ENCODE peak calls at places on chromosomes 7 and 10, in four cellular contexts. One of them, this sample, is unnamed.

GRCh38 chr10:44205072-44205471 is 179.8 kb downstream of the CXCL12 start:
- DNase-seq in astrocyte: peak
- DNase-seq in fibroblast of lung: no peak
- DNase-seq in HepG2: no peak
- DNase-seq in this sample: no peak

GRCh38 chr10:5094265-5095205 is at the start of gene AKR1C3:
- DNase-seq in astrocyte: peak
- DNase-seq in fibroblast of lung: peak
- DNase-seq in HepG2: peak
- DNase-seq in this sample: peak

GRCh38 chr7:108299251-108300014 is 156.8 kb downstream of the NRCAM start:
- DNase-seq in astrocyte: peak
- DNase-seq in fibroblast of lung: no peak
- DNase-seq in HepG2: no peak
- DNase-seq in this sample: peak

GRCh38 chr10:58556516-58556915 is 43.8 kb downstream of the BICC1 start:
- DNase-seq in astrocyte: no peak
- DNase-seq in fibroblast of lung: no peak
- DNase-seq in HepG2: peak
- DNase-seq in this sample: no peak

GRCh38 chr7:133021196-133021595 is 60.7 kb downstream of the CHCHD3 start:
- DNase-seq in astrocyte: no peak
- DNase-seq in fibroblast of lung: no peak
- DNase-seq in HepG2: no peak
- DNase-seq in this sample: no peak

GRCh38 chr10:7756360-7756992 is 31.3 kb downstream of the KIN start:
- DNase-seq in astrocyte: no peak
- DNase-seq in fibroblast of lung: peak
- DNase-seq in HepG2: peak
- DNase-seq in this sample: peak

GRCh38 chr7:7434379-7434778 is 101.3 kb downstream of the COL28A1 start:
- DNase-seq in astrocyte: no peak
- DNase-seq in fibroblast of lung: no peak
- DNase-seq in HepG2: no peak
- DNase-seq in this sample: no peak

GRCh38 chr7:134891262-134892001 is 94.9 kb upstream of the AGBL3 start:
- DNase-seq in astrocyte: peak
- DNase-seq in fibroblast of lung: peak
- DNase-seq in HepG2: peak
- DNase-seq in this sample: peak

GRCh38 chr10:624605-625334 is 64.7 kb downstream of the DIP2C start:
- DNase-seq in astrocyte: peak
- DNase-seq in fibroblast of lung: peak
- DNase-seq in HepG2: peak
- DNase-seq in this sample: peak

GRCh38 chr10:16891375-16892313 is 74.4 kb upstream of the RSU1 start:
- DNase-seq in astrocyte: peak
- DNase-seq in fibroblast of lung: peak
- DNase-seq in HepG2: peak
- DNase-seq in this sample: peak

GRCh38 chr7:93203496-93203895 is 22.8 kb downstream of the HEPACAM2 start:
- DNase-seq in astrocyte: no peak
- DNase-seq in fibroblast of lung: no peak
- DNase-seq in HepG2: no peak
- DNase-seq in this sample: no peak

GRCh38 chr10:53325073-53325472 is 552.5 kb upstream of the MBL2 start:
- DNase-seq in astrocyte: peak
- DNase-seq in fibroblast of lung: peak
- DNase-seq in HepG2: no peak
- DNase-seq in this sample: peak

GRCh38 chr10:127184582-127184981 is 11.8 kb downstream of the INSYN2A start:
- DNase-seq in astrocyte: no peak
- DNase-seq in fibroblast of lung: no peak
- DNase-seq in HepG2: no peak
- DNase-seq in this sample: no peak

GRCh38 chr10:57008189-57008588 is 647.1 kb upstream of the ZWINT start:
- DNase-seq in astrocyte: no peak
- DNase-seq in fibroblast of lung: no peak
- DNase-seq in HepG2: no peak
- DNase-seq in this sample: no peak

GRCh38 chr10:20614911-20615310 is 282.2 kb downstream of the NEBL start:
- DNase-seq in astrocyte: no peak
- DNase-seq in fibroblast of lung: no peak
- DNase-seq in HepG2: no peak
- DNase-seq in this sample: no peak

GRCh38 chr10:103854687-103855423 is 521 bp downstream of the SH3PXD2A start:
- DNase-seq in astrocyte: no peak
- DNase-seq in fibroblast of lung: peak
- DNase-seq in HepG2: no peak
- DNase-seq in this sample: no peak

GRCh38 chr7:113891031-113891350 is 27.8 kb downstream of the PPP1R3A start:
- DNase-seq in astrocyte: no peak
- DNase-seq in fibroblast of lung: no peak
- DNase-seq in HepG2: no peak
- DNase-seq in this sample: no peak

GRCh38 chr7:37052673-37053072 is 328.4 kb upstream of the AOAH start:
- DNase-seq in astrocyte: peak
- DNase-seq in fibroblast of lung: peak
- DNase-seq in HepG2: peak
- DNase-seq in this sample: peak

GRCh38 chr10:99530108-99531025 is 2.4 kb upstream of the NKX2-3 start:
- DNase-seq in astrocyte: no peak
- DNase-seq in fibroblast of lung: no peak
- DNase-seq in HepG2: no peak
- DNase-seq in this sample: no peak

GRCh38 chr7:95472521-95473160 is 13.1 kb upstream of the ASB4 start:
- DNase-seq in astrocyte: peak
- DNase-seq in fibroblast of lung: peak
- DNase-seq in HepG2: no peak
- DNase-seq in this sample: peak

GRCh38 chr10:103660364-103661197 is 167.1 kb downstream of the NEURL1 start:
- DNase-seq in astrocyte: no peak
- DNase-seq in fibroblast of lung: peak
- DNase-seq in HepG2: peak
- DNase-seq in this sample: peak

GRCh38 chr7:118153551-118154177 is 30.3 kb upstream of the LSM8 start:
- DNase-seq in astrocyte: no peak
- DNase-seq in fibroblast of lung: peak
- DNase-seq in HepG2: peak
- DNase-seq in this sample: peak

GRCh38 chr7:133602291-133602690 is 349.4 kb downstream of the EXOC4 start:
- DNase-seq in astrocyte: peak
- DNase-seq in fibroblast of lung: peak
- DNase-seq in HepG2: no peak
- DNase-seq in this sample: peak

GRCh38 chr7:57218196-57218716 is 86.0 kb upstream of the ZNF479 start:
- DNase-seq in astrocyte: no peak
- DNase-seq in fibroblast of lung: no peak
- DNase-seq in HepG2: no peak
- DNase-seq in this sample: no peak

GRCh38 chr10:78850611-78851010 is 218.2 kb upstream of the ZMIZ1 start:
- DNase-seq in astrocyte: no peak
- DNase-seq in fibroblast of lung: no peak
- DNase-seq in HepG2: no peak
- DNase-seq in this sample: no peak

GRCh38 chr10:130003787-130004613 is 39.9 kb upstream of the EBF3 start:
- DNase-seq in astrocyte: no peak
- DNase-seq in fibroblast of lung: no peak
- DNase-seq in HepG2: no peak
- DNase-seq in this sample: no peak

GRCh38 chr7:120588411-120588810 is 269.5 kb downstream of the TSPAN12 start:
- DNase-seq in astrocyte: no peak
- DNase-seq in fibroblast of lung: peak
- DNase-seq in HepG2: no peak
- DNase-seq in this sample: no peak

GRCh38 chr7:138295049-138295637 is 164.9 kb upstream of the TRIM24 start:
- DNase-seq in astrocyte: no peak
- DNase-seq in fibroblast of lung: no peak
- DNase-seq in HepG2: no peak
- DNase-seq in this sample: no peak

GRCh38 chr10:1301138-1301537 is 245.0 kb downstream of the WDR37 start:
- DNase-seq in astrocyte: no peak
- DNase-seq in fibroblast of lung: no peak
- DNase-seq in HepG2: no peak
- DNase-seq in this sample: no peak

GRCh38 chr10:100333106-100333505 is 3.1 kb upstream of the PKD2L1 start:
- DNase-seq in astrocyte: no peak
- DNase-seq in fibroblast of lung: no peak
- DNase-seq in HepG2: no peak
- DNase-seq in this sample: no peak

GRCh38 chr10:44788147-44788819 is 122.9 kb upstream of the TMEM72 start:
- DNase-seq in astrocyte: peak
- DNase-seq in fibroblast of lung: no peak
- DNase-seq in HepG2: no peak
- DNase-seq in this sample: no peak

GRCh38 chr7:21948887-21949469 is 3.3 kb upstream of the CDCA7L start:
- DNase-seq in astrocyte: no peak
- DNase-seq in fibroblast of lung: no peak
- DNase-seq in HepG2: no peak
- DNase-seq in this sample: no peak

GRCh38 chr10:99779335-99779734 is 3.1 kb upstream of the ABCC2 start:
- DNase-seq in astrocyte: peak
- DNase-seq in fibroblast of lung: peak
- DNase-seq in HepG2: peak
- DNase-seq in this sample: peak

GRCh38 chr7:36650766-36651310 is 73.5 kb downstream of the AOAH start:
- DNase-seq in astrocyte: no peak
- DNase-seq in fibroblast of lung: no peak
- DNase-seq in HepG2: no peak
- DNase-seq in this sample: no peak

GRCh38 chr7:42907316-42907715 is 4.6 kb downstream of the C7orf25 start:
- DNase-seq in astrocyte: peak
- DNase-seq in fibroblast of lung: no peak
- DNase-seq in HepG2: no peak
- DNase-seq in this sample: no peak

GRCh38 chr7:4603843-4604231 is 78.3 kb upstream of the FOXK1 start:
- DNase-seq in astrocyte: no peak
- DNase-seq in fibroblast of lung: no peak
- DNase-seq in HepG2: no peak
- DNase-seq in this sample: no peak
- H3K9ac ChIP-seq in astrocyte: no peak
- H3K9ac ChIP-seq in fibroblast of lung: no peak
- H3K9ac ChIP-seq in HepG2: no peak
- H3K9ac ChIP-seq in this sample: no peak

GRCh38 chr10:33102071-33102470 is 144.0 kb upstream of the ITGB1 start:
- DNase-seq in astrocyte: no peak
- DNase-seq in fibroblast of lung: no peak
- DNase-seq in HepG2: no peak
- DNase-seq in this sample: no peak
- H2AFZ ChIP-seq in astrocyte: no peak
- H2AFZ ChIP-seq in fibroblast of lung: no peak
- H2AFZ ChIP-seq in HepG2: no peak
- H2AFZ ChIP-seq in this sample: no peak

GRCh38 chr7:50306491-50307367 is 2.2 kb downstream of the IKZF1 start:
- DNase-seq in astrocyte: no peak
- DNase-seq in fibroblast of lung: no peak
- DNase-seq in HepG2: no peak
- DNase-seq in this sample: no peak

GRCh38 chr7:50309130-50309478 is 4.6 kb downstream of the IKZF1 start:
- DNase-seq in astrocyte: no peak
- DNase-seq in fibroblast of lung: no peak
- DNase-seq in HepG2: no peak
- DNase-seq in this sample: no peak

GRCh38 chr7:50308301-50309129 is 4.0 kb downstream of the IKZF1 start:
- DNase-seq in astrocyte: no peak
- DNase-seq in fibroblast of lung: no peak
- DNase-seq in HepG2: no peak
- DNase-seq in this sample: no peak

GRCh38 chr7:50305697-50306300 is 1.3 kb downstream of the IKZF1 start:
- DNase-seq in astrocyte: no peak
- DNase-seq in fibroblast of lung: no peak
- DNase-seq in HepG2: no peak
- DNase-seq in this sample: no peak

DNA sequence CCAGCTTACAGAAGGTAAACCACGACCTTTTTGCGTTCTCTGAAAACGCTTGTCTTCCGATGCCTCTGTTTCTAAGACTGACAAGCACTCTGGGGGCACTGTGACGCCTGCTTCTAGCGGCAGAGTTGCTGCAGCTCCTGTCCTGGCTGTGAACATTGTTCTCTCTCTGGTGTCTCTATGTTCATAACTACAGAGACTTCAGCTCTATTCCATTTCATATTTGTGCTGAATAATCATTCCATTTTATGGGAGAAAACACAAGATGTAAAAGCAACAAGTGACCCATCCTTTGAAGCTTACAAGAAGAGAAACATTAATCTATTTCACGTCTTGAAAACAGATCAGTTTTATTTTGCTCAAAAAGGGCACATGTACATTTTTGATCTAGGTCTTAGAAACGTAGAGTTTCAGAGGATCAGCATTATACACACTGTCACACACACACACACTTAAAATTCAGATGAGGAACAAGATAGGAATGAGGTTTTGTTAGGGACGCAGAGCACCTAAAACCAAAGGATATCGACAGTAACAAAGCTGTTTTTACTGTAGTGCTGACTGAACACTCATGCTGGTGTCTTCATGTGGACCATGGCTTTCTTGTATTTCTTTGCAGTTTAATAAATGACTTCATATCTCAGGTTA is 3.0 kb downstream of the IKZF1 start:
- DNase-seq in astrocyte: no peak
- DNase-seq in fibroblast of lung: no peak
- DNase-seq in HepG2: no peak
- DNase-seq in this sample: no peak
- TF ChIP-seq CTCF in astrocyte: no peak
- TF ChIP-seq CTCF in fibroblast of lung: no peak
- TF ChIP-seq CTCF in HepG2: no peak
- TF ChIP-seq CTCF in this sample: no peak

DNA sequence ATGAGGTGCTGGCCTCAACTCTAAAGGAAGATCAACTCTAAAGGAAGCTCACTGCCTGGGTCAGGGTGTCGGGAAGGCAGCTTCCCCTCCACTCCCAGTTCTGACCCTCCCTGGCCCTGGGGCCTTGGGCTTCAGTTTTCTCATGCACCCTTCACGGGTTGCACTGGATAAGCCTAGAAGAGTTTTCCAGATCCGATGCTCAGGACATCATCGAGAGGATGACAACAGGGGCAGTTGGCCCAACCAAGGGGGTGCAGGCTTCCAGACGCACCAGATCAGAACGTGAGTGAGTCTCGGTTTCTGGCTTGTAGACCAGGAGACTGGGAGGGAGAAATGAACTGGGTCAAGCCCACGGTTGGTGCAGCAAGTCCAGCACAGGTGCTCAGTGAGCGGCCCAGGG is 34.2 kb upstream of the CHST15 start:
- DNase-seq in astrocyte: no peak
- DNase-seq in fibroblast of lung: no peak
- DNase-seq in HepG2: no peak
- DNase-seq in this sample: no peak
- H3K9ac ChIP-seq in astrocyte: no peak
- H3K9ac ChIP-seq in fibroblast of lung: no peak
- H3K9ac ChIP-seq in HepG2: no peak
- H3K9ac ChIP-seq in this sample: no peak

This sample was measured in mammary epithelial cell.